ENCODE peak calls at places on chromosomes 11 and 22, in five cellular contexts. H is CD4-positive, alpha-beta memory T cell; S is right lobe of liver; L is cardiac muscle cell; O is ovary. R is an unnamed sample.

GRCh38 chr11:126124284-126124683 is 61.6 kb upstream of the CDON start:
- DNase-seq in H (no peak), S (no peak), L (no peak), O (peak; percentile 77), R (peak; percentile 38)

GRCh38 chr11:75955443-75955842 is 140.4 kb downstream of the UVRAG start:
- DNase-seq in H (no peak), S (no peak), L (no peak), O (no peak), R (no peak)

GRCh38 chr22:24506802-24507438 is 11.8 kb downstream of the UPB1 start:
- DNase-seq in H (no peak), S (no peak), L (no peak), O (no peak), R (no peak)

GRCh38 chr11:108669711-108670110 is 4.8 kb downstream of the DDX10 start:
- DNase-seq in H (no peak), S (no peak), L (no peak), O (no peak), R (no peak)

GRCh38 chr11:69337211-69337721 is 43.3 kb downstream of the MYEOV start:
- DNase-seq in H (peak; percentile 25), S (no peak), L (peak; percentile 2), O (no peak), R (no peak)

GRCh38 chr11:44568706-44569473 is 3.4 kb downstream of the CD82 start:
- DNase-seq in H (peak; percentile 84), S (peak; percentile 76), L (no peak), O (peak; percentile 56), R (peak; percentile 85)

GRCh38 chr11:65311197-65311631 is 3.5 kb upstream of the CDC42EP2 start:
- DNase-seq in H (no peak), S (no peak), L (no peak), O (no peak), R (peak; percentile 73)

GRCh38 chr22:29359469-29359868 is 28.9 kb downstream of the AP1B1 start:
- DNase-seq in H (no peak), S (peak; percentile 65), L (peak; percentile 89), O (peak; percentile 67), R (peak; percentile 72)

GRCh38 chr22:37849089-37849751 is at the start of gene EIF3L:
- DNase-seq in H (peak; percentile 85), S (peak; percentile 95), L (peak; percentile 93), O (peak; percentile 86), R (peak; percentile 95)

GRCh38 chr11:567036-567628 is 6.4 kb downstream of the RASSF7 start:
- DNase-seq in H (no peak), S (peak; percentile 57), L (no peak), O (peak; percentile 56), R (no peak)

GRCh38 chr11:560305-561147 is at the start of the genes LMNTD2 and RASSF7:
- DNase-seq in H (peak; percentile 95), S (peak; percentile 96), L (peak; percentile 97), O (peak; percentile 93), R (peak; percentile 96)

GRCh38 chr11:82494988-82495432 is 238.7 kb downstream of the FAM181B start:
- DNase-seq in H (no peak), S (no peak), L (peak; percentile 26), O (no peak), R (no peak)

GRCh38 chr11:71420455-71421241 is 27.5 kb downstream of the DHCR7 start:
- DNase-seq in H (no peak), S (no peak), L (peak; percentile 49), O (no peak), R (no peak)

GRCh38 chr11:20647976-20648565 is 21.3 kb upstream of the NELL1 start:
- DNase-seq in H (peak; percentile 36), S (no peak), L (peak; percentile 66), O (no peak), R (no peak)

GRCh38 chr11:29352273-29352672 is 664.6 kb downstream of the KCNA4 start:
- DNase-seq in H (no peak), S (no peak), L (no peak), O (no peak), R (no peak)

GRCh38 chr11:46247664-46248063 is 29.8 kb upstream of the CREB3L1 start:
- DNase-seq in H (peak; percentile 29), S (no peak), L (peak; percentile 42), O (no peak), R (no peak)

GRCh38 chr22:37255558-37256006 is 11.5 kb upstream of the RAC2 start:
- DNase-seq in H (no peak), S (no peak), L (no peak), O (no peak), R (no peak)

GRCh38 chr11:11841121-11841604 is 609 bp upstream of the USP47 start:
- DNase-seq in H (no peak), S (peak; percentile 72), L (peak; percentile 49), O (peak; percentile 61), R (peak; percentile 76)

GRCh38 chr11:126355926-126356897 is 726 bp downstream of the ST3GAL4 start:
- DNase-seq in H (no peak), S (peak; percentile 78), L (peak; percentile 39), O (peak; percentile 60), R (peak; percentile 69)

GRCh38 chr11:37946155-37946766 is 1348.2 kb upstream of the RAG2 start:
- DNase-seq in H (no peak), S (no peak), L (peak; percentile 42), O (no peak), R (no peak)

GRCh38 chr11:18710545-18710944 is 12.0 kb downstream of the TMEM86A start:
- DNase-seq in H (no peak), S (no peak), L (no peak), O (no peak), R (no peak)

GRCh38 chr11:26827567-26828037 is 105.7 kb upstream of the SLC5A12 start:
- DNase-seq in H (no peak), S (no peak), L (peak; percentile 2), O (no peak), R (no peak)

GRCh38 chr22:22787805-22788459 is 99.7 kb upstream of the IGLL5 start:
- DNase-seq in H (peak; percentile 68), S (peak; percentile 77), L (no peak), O (no peak), R (peak; percentile 36)

GRCh38 chr11:64963072-64963631 is 8.8 kb downstream of the MAJIN start:
- DNase-seq in H (no peak), S (no peak), L (no peak), O (no peak), R (no peak)

GRCh38 chr11:101866619-101867491 is 48.0 kb upstream of the CEP126 start:
- DNase-seq in H (no peak), S (no peak), L (no peak), O (no peak), R (no peak)

GRCh38 chr11:27933992-27934829 is 173.7 kb downstream of the KIF18A start:
- DNase-seq in H (no peak), S (no peak), L (no peak), O (no peak), R (no peak)

GRCh38 chr22:39739338-39740027 is 154.1 kb downstream of the ENTHD1 start:
- DNase-seq in H (no peak), S (no peak), L (no peak), O (no peak), R (no peak)

GRCh38 chr11:19646308-19646707 is 66.3 kb upstream of the NAV2 start:
- DNase-seq in H (no peak), S (no peak), L (no peak), O (no peak), R (no peak)

GRCh38 chr11:58006940-58007339 is 16.7 kb upstream of the OR9Q1 start:
- DNase-seq in H (no peak), S (no peak), L (no peak), O (no peak), R (no peak)

GRCh38 chr11:104781719-104782376 is 116.4 kb downstream of the CASP12 start:
- DNase-seq in H (no peak), S (no peak), L (no peak), O (no peak), R (no peak)

GRCh38 chr11:46808804-46809431 is 37.2 kb downstream of the CKAP5 start:
- DNase-seq in H (peak; percentile 12), S (no peak), L (no peak), O (no peak), R (no peak)

GRCh38 chr11:57427692-57428082 is 766 bp upstream of the SLC43A3 start:
- DNase-seq in H (no peak), S (peak; percentile 75), L (no peak), O (peak; percentile 84), R (peak; percentile 77)

GRCh38 chr22:38347181-38347943 is 30.1 kb upstream of the CSNK1E start:
- DNase-seq in H (no peak), S (peak; percentile 44), L (no peak), O (no peak), R (no peak)

GRCh38 chr11:112172362-112172994 is 2.8 kb upstream of the BCO2 start:
- DNase-seq in H (no peak), S (no peak), L (no peak), O (no peak), R (no peak)

GRCh38 chr11:112173152-112173551 is 2.2 kb upstream of the BCO2 start:
- DNase-seq in H (no peak), S (no peak), L (peak; percentile 36), O (no peak), R (peak; percentile 60)

GRCh38 chr11:112175596-112175947 is 260 bp downstream of the BCO2 start:
- DNase-seq in H (no peak), S (no peak), L (peak; percentile 62), O (no peak), R (no peak)

GRCh38 chr11:112176077-112176476 is 765 bp downstream of the BCO2 start:
- DNase-seq in H (no peak), S (no peak), L (peak; percentile 57), O (no peak), R (no peak)

GRCh38 chr11:112174789-112175595 is at the start of gene BCO2:
- DNase-seq in H (peak; percentile 8), S (peak; percentile 88), L (peak; percentile 91), O (peak; percentile 86), R (peak; percentile 88)
- H3K27ac ChIP-seq in H (no peak within 1 kb of the TSS), S (peak within 1 kb of the TSS; percentile 83), L (peak within 1 kb of the TSS; percentile 93), O (no peak within 1 kb of the TSS), R (peak within 1 kb of the TSS; percentile 80)

DNA sequence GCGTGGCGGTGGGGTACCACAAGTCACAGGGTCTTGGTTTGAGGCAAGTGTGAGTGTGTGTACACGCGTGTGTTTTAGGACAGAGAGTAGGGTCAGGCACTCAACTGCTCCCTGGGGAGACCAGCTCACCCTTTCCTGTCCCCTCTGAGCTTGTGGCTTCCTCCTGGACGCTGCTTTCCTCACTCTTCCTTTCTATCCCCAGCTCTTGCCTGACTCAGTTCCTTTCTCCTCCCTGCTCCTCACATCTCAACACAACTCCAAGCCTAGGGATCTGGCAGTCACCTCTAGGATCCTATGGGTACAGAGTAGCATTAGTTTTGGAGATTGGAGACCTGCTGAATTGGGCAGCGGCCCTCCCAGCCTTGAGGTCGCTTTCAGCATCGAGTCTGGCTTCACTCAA is 4.1 kb downstream of the CLCF1 start:
- DNase-seq in H (no peak), S (no peak), L (no peak), O (no peak), R (no peak)
- H3K4me3 ChIP-seq in H (no peak overlapping the region), S (no peak overlapping the region), L (no peak overlapping the region), O (no peak overlapping the region), R (no peak overlapping the region)

DNA sequence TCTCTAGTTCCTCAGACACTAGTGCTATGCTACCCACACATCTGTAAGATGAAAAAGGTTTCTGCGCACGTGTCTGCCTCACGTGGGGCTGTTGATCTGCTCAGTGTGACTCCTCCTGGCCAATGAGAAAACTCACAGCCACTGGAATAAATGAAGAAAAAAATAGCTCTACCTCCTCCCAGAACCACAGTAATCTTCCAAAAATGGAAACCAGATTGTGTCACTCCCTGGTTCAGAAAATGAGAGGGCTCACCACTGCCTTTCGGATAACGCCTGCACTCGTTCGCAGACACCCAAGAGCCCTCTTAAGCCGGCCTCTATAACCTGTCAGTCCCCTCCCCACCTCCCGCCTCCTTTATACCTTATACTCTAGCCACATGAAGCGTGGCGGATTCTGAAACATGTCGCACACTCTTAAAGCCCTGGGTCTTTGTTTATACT is 5.1 kb downstream of the APBB1 start:
- DNase-seq in H (peak; percentile 66), S (no peak), L (peak; percentile 83), O (no peak), R (no peak)
- H3K9me3 ChIP-seq in H (no peaks in the 10 kb centered on the region), S (no peaks in the 10 kb centered on the region), L (no peaks in the 10 kb centered on the region), O (no peaks in the 10 kb centered on the region), R (no peaks in the 10 kb centered on the region)

GRCh38 chr11:2391663-2391975 is 8.9 kb upstream of the TSSC4 start:
- DNase-seq in H (no peak), S (no peak), L (no peak), O (no peak), R (no peak)
- H3K27ac ChIP-seq in H (no peak overlapping the region), S (no peak overlapping the region), L (no peak overlapping the region), O (no peak overlapping the region), R (no peak overlapping the region)

R was measured in right cardiac atrium.